ENCODE peak calls at places on chromosomes 6 and 20, in ten cellular contexts. G, A, U, R, J, Y, C, S, W and X are unnamed samples.

GRCh38 chr6:56022678-56023077 is 147.3 kb upstream of the BMP5 start:
- DNase-seq in G (no peak), A (no peak), U (no peak), R (no peak), J (no peak), Y (no peak), C (no peak), S (no peak), W (no peak), X (no peak)

GRCh38 chr6:139940741-139941712 is 566.6 kb upstream of the CITED2 start:
- DNase-seq in G (no peak), A (no peak), U (no peak), R (peak; percentile 54), J (no peak), Y (no peak), C (no peak), S (no peak), W (no peak), X (no peak)

GRCh38 chr20:41226426-41226825 is 89.1 kb downstream of the PLCG1 start:
- DNase-seq in G (no peak), A (no peak), U (no peak), R (no peak), J (no peak), Y (no peak), C (no peak), S (no peak), W (no peak), X (no peak)

GRCh38 chr6:27238010-27238983 is 9.2 kb upstream of the PRSS16 start:
- DNase-seq in G (no peak), A (no peak), U (no peak), R (no peak), J (no peak), Y (no peak), C (no peak), S (peak; percentile 57), W (no peak), X (peak; percentile 36)

GRCh38 chr6:169487579-169488205 is 214.1 kb downstream of the WDR27 start:
- DNase-seq in G (no peak), A (no peak), U (no peak), R (peak; percentile 13), J (no peak), Y (no peak), C (no peak), S (peak; percentile 9), W (no peak), X (no peak)

GRCh38 chr6:33746036-33746600 is 587 bp downstream of the IP6K3 start:
- DNase-seq in G (no peak), A (no peak), U (peak; percentile 58), R (peak; percentile 61), J (peak; percentile 94), Y (no peak), C (no peak), S (peak; percentile 77), W (no peak), X (peak; percentile 20)

GRCh38 chr20:30168025-30168799 is 1089.3 kb upstream of the DEFB115 start:
- DNase-seq in G (peak; percentile 37), A (peak; percentile 17), U (no peak), R (no peak), J (no peak), Y (peak; percentile 47), C (peak; percentile 75), S (peak; percentile 0), W (no peak), X (no peak)

GRCh38 chr6:158639056-158639455 is 5.5 kb downstream of the DYNLT1 start:
- DNase-seq in G (no peak), A (no peak), U (no peak), R (no peak), J (no peak), Y (no peak), C (no peak), S (no peak), W (no peak), X (no peak)

GRCh38 chr6:102381203-102381602 is 987.7 kb downstream of the GRIK2 start:
- DNase-seq in G (no peak), A (no peak), U (no peak), R (no peak), J (no peak), Y (no peak), C (no peak), S (no peak), W (no peak), X (peak; percentile 14)

GRCh38 chr6:30411515-30412207 is 66.7 kb downstream of the RPP21 start:
- DNase-seq in G (peak; percentile 64), A (peak; percentile 58), U (peak; percentile 65), R (peak; percentile 36), J (peak; percentile 38), Y (peak; percentile 59), C (peak; percentile 85), S (peak; percentile 57), W (peak; percentile 70), X (peak; percentile 50)

GRCh38 chr6:13674533-13675190 is 37.0 kb downstream of the RANBP9 start:
- DNase-seq in G (no peak), A (no peak), U (no peak), R (no peak), J (no peak), Y (no peak), C (no peak), S (peak; percentile 17), W (no peak), X (no peak)
- H3K36me3 ChIP-seq in G (no peaks in the 10 kb centered on the region), A (no peaks in the 10 kb centered on the region), U (no peaks in the 10 kb centered on the region), R (no peaks in the 10 kb centered on the region), J (no peaks in the 10 kb centered on the region), Y (no peaks in the 10 kb centered on the region), C (no peaks in the 10 kb centered on the region), S (peaks cover 4% of the 10 kb centered on the region), W (no peaks in the 10 kb centered on the region), X (no peaks in the 10 kb centered on the region)

GRCh38 chr6:3079700-3080099 is 11.4 kb downstream of the RIPK1 start:
- DNase-seq in G (no peak), A (no peak), U (no peak), R (no peak), J (no peak), Y (no peak), C (no peak), S (no peak), W (no peak), X (no peak)

GRCh38 chr6:3077430-3077829 is 9.1 kb downstream of the RIPK1 start:
- DNase-seq in G (no peak), A (no peak), U (no peak), R (no peak), J (no peak), Y (no peak), C (no peak), S (no peak), W (no peak), X (no peak)

GRCh38 chr6:3086282-3086946 is 18.1 kb downstream of the RIPK1 start:
- DNase-seq in G (no peak), A (no peak), U (no peak), R (no peak), J (no peak), Y (no peak), C (no peak), S (no peak), W (no peak), X (no peak)

GRCh38 chr6:3085074-3085473 is 16.8 kb downstream of the RIPK1 start:
- DNase-seq in G (no peak), A (no peak), U (no peak), R (peak; percentile 19), J (no peak), Y (no peak), C (no peak), S (no peak), W (no peak), X (no peak)

DNA sequence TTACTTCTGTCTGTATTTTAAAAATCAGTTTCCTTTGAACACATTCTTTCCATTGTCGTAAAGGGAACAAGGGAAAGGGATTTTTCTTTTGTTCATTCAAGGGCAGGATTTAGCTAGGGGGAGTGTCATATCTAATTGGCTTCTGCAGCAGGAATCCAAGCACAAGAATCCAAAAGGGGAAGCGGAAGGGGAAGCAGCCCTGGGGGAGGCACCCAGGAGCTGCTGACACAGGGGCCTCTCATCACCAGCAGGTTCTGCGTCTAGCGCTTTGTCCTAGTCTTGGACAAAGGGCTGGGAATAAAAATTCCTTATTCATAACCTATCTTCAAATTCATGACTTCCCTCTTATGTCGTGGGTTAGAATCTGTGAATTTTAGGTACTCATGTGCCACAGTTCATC is 13.7 kb downstream of the RIPK1 start:
- DNase-seq in G (no peak), A (no peak), U (no peak), R (no peak), J (no peak), Y (no peak), C (no peak), S (no peak), W (peak; percentile 72), X (no peak)
- H3K9me3 ChIP-seq in G (no peaks in the 10 kb centered on the region), A (no peaks in the 10 kb centered on the region), U (no peaks in the 10 kb centered on the region), R (no peaks in the 10 kb centered on the region), J (no peaks in the 10 kb centered on the region), Y (no peaks in the 10 kb centered on the region), C (no peaks in the 10 kb centered on the region), S (no peaks in the 10 kb centered on the region), W (no peaks in the 10 kb centered on the region), X (no peaks in the 10 kb centered on the region)

GRCh38 chr20:48708630-48709029 is 119.2 kb downstream of the PREX1 start:
- DNase-seq in G (no peak), A (no peak), U (no peak), R (no peak), J (no peak), Y (peak; percentile 15), C (peak; percentile 54), S (no peak), W (peak; percentile 29), X (no peak)
- H3K36me3 ChIP-seq in G (peaks cover 20% of the 10 kb centered on the region), A (peaks cover 7% of the 10 kb centered on the region), U (no peaks in the 10 kb centered on the region), R (no peaks in the 10 kb centered on the region), J (no peaks in the 10 kb centered on the region), Y (no peaks in the 10 kb centered on the region), C (peaks cover 34% of the 10 kb centered on the region), S (no peaks in the 10 kb centered on the region), W (no peaks in the 10 kb centered on the region), X (no peaks in the 10 kb centered on the region)

GRCh38 chr6:3090013-3090412 is 21.7 kb downstream of the RIPK1 start:
- DNase-seq in G (no peak), A (no peak), U (no peak), R (no peak), J (no peak), Y (no peak), C (no peak), S (peak; percentile 19), W (no peak), X (no peak)
- H3K9me3 ChIP-seq in G (no peaks in the 10 kb centered on the region), A (no peaks in the 10 kb centered on the region), U (no peaks in the 10 kb centered on the region), R (no peaks in the 10 kb centered on the region), J (no peaks in the 10 kb centered on the region), Y (no peaks in the 10 kb centered on the region), C (no peaks in the 10 kb centered on the region), S (no peaks in the 10 kb centered on the region), W (no peaks in the 10 kb centered on the region), X (peaks cover 9% of the 10 kb centered on the region)

GRCh38 chr6:125924697-125925358 is 31.7 kb upstream of the HINT3 start:
- DNase-seq in G (no peak), A (no peak), U (no peak), R (no peak), J (no peak), Y (no peak), C (no peak), S (no peak), W (no peak), X (no peak)
- H3K36me3 ChIP-seq in G (peaks cover 13% of the 10 kb centered on the region), A (peaks cover 20% of the 10 kb centered on the region), U (peaks cover 29% of the 10 kb centered on the region), R (peaks cover 30% of the 10 kb centered on the region), J (peaks cover 46% of the 10 kb centered on the region), Y (no peaks in the 10 kb centered on the region), C (peaks cover 73% of the 10 kb centered on the region), S (peaks cover 23% of the 10 kb centered on the region), W (peaks cover 12% of the 10 kb centered on the region), X (peaks cover 9% of the 10 kb centered on the region)